ENCODE peak calls at places on chromosomes 5 and 9, in five cellular contexts. S is HFF-Myc; E is effector CD4-positive, alpha-beta T cell; I is NCI-H1694 treated with DMSO at 0.1 percent for 48 hours; D is aorta. P is an unnamed sample.

GRCh38 chr5:1264211-1264610 is 30.7 kb downstream of the TERT start:
- DNase-seq in S (no peak), E (no peak), I (no peak), D (no peak), P (no peak)

GRCh38 chr5:150616024-150616470 is 24.4 kb upstream of the SYNPO start:
- DNase-seq in S (no peak), E (no peak), I (no peak), D (no peak), P (peak)

GRCh38 chr9:32625320-32625719 is 10.1 kb downstream of the TAF1L start:
- DNase-seq in S (no peak), E (no peak), I (no peak), D (no peak), P (no peak)

GRCh38 chr9:112396416-112396815 is 16.5 kb downstream of the HSDL2 start:
- DNase-seq in S (no peak), E (no peak), I (no peak), D (no peak), P (no peak)

GRCh38 chr5:160233215-160233614 is 3.9 kb downstream of the FABP6 start:
- DNase-seq in S (no peak), E (no peak), I (no peak), D (no peak), P (no peak)

GRCh38 chr9:101706261-101706798 is 32.1 kb downstream of the GRIN3A start:
- DNase-seq in S (no peak), E (no peak), I (no peak), D (no peak), P (no peak)

GRCh38 chr5:59838067-59838466 is 55.5 kb downstream of the PDE4D start:
- DNase-seq in S (no peak), E (no peak), I (no peak), D (no peak), P (no peak)

GRCh38 chr9:123863164-123863855 is 66.6 kb downstream of the DENND1A start:
- DNase-seq in S (no peak), E (no peak), I (no peak), D (no peak), P (no peak)

GRCh38 chr9:137688725-137689124 is 69.9 kb downstream of the EHMT1 start:
- DNase-seq in S (no peak), E (no peak), I (no peak), D (no peak), P (no peak)

GRCh38 chr5:40689442-40689841 is 9.7 kb downstream of the PTGER4 start:
- DNase-seq in S (peak), E (peak), I (no peak), D (no peak), P (no peak)

GRCh38 chr5:176887252-176887849 is 11.8 kb downstream of the HK3 start:
- DNase-seq in S (no peak), E (no peak), I (no peak), D (peak), P (no peak)